ENCODE peak calls at places on chromosomes 11 and 22, in six cellular contexts. Y, S, N, E, B and F are unnamed samples.

GRCh38 chr22:30267382-30268302 is 991 bp upstream of the OSM start:
- DNase-seq in N (peak), S (no peak), B (no peak), Y (no peak), E (no peak), F (peak)

GRCh38 chr22:19035474-19036228 is 86.6 kb downstream of the DGCR2 start:
- DNase-seq in Y (peak), E (no peak), B (no peak), S (no peak), N (no peak), F (peak)

GRCh38 chr11:35553021-35553420 is 27.6 kb upstream of the PAMR1 start:
- DNase-seq in E (no peak), B (no peak), S (peak), Y (no peak), N (no peak), F (no peak)

GRCh38 chr11:128879817-128880216 is 11.3 kb upstream of the KCNJ5 start:
- DNase-seq in S (no peak), Y (no peak), B (no peak), E (no peak), N (no peak), F (no peak)

GRCh38 chr11:113476553-113476952 is 1.4 kb upstream of the DRD2 start:
- DNase-seq in S (no peak), B (no peak), E (no peak), N (no peak), Y (no peak), F (no peak)

GRCh38 chr11:105000797-105001196 is 22.2 kb downstream of the CASP5 start:
- DNase-seq in Y (peak), N (peak), S (peak), E (peak), B (no peak), F (no peak)

GRCh38 chr11:77064648-77065217 is 2.0 kb upstream of the CAPN5 start:
- DNase-seq in S (no peak), B (peak), Y (no peak), N (no peak), E (no peak), F (no peak)

GRCh38 chr11:45252134-45252856 is 33.8 kb downstream of the SYT13 start:
- DNase-seq in N (no peak), Y (peak), B (peak), S (peak), E (peak), F (no peak)

GRCh38 chr22:32204856-32205722 is at the start of gene RFPL2:
- DNase-seq in E (peak), S (no peak), N (peak), B (no peak), Y (peak), F (no peak)

GRCh38 chr11:8870461-8871282 is 40.3 kb upstream of the AKIP1 start:
- DNase-seq in E (peak), B (peak), S (peak), Y (peak), N (no peak), F (peak)

GRCh38 chr11:117096140-117096972 is 1.9 kb downstream of the SIK3 start:
- DNase-seq in S (no peak), Y (peak), B (peak), E (peak), N (no peak), F (no peak)

GRCh38 chr11:28337701-28338100 is 229.5 kb downstream of the METTL15 start:
- DNase-seq in E (no peak), Y (no peak), N (no peak), B (no peak), S (no peak), F (no peak)

GRCh38 chr11:122439911-122440782 is 215.4 kb upstream of the UBASH3B start:
- DNase-seq in E (peak), Y (peak), N (no peak), S (peak), B (peak), F (no peak)

GRCh38 chr22:17087176-17088131 is 2.7 kb downstream of the IL17RA start:
- DNase-seq in Y (no peak), B (no peak), S (peak), N (no peak), E (peak), F (peak)

GRCh38 chr11:129190087-129190486 is 2.0 kb downstream of the ARHGAP32 start:
- DNase-seq in N (no peak), B (no peak), Y (no peak), S (peak), E (no peak), F (no peak)

GRCh38 chr11:74024630-74025029 is 15.7 kb upstream of the UCP3 start:
- DNase-seq in Y (no peak), B (peak), S (peak), N (no peak), E (no peak), F (peak)

GRCh38 chr11:117597083-117597482 is 199.9 kb downstream of the DSCAML1 start:
- DNase-seq in B (no peak), Y (peak), S (peak), N (no peak), E (peak), F (peak)

GRCh38 chr11:46673713-46674462 is 26.5 kb downstream of the ARHGAP1 start:
- DNase-seq in E (no peak), N (no peak), S (no peak), Y (no peak), B (no peak), F (peak)

GRCh38 chr11:2483426-2483825 is 38.6 kb downstream of the KCNQ1 start:
- DNase-seq in S (no peak), E (no peak), B (no peak), Y (no peak), N (no peak), F (no peak)

GRCh38 chr11:93737904-93738612 is 3.2 kb downstream of the TAF1D start:
- DNase-seq in S (peak), Y (no peak), N (no peak), B (no peak), E (no peak), F (no peak)

GRCh38 chr22:42902875-42903510 is 45.9 kb upstream of the ARFGAP3 start:
- DNase-seq in S (peak), E (no peak), N (no peak), B (peak), Y (peak), F (no peak)